ENCODE peak calls at places on chromosomes 6 and 20, in eight cellular contexts. S is PC-9; P is upper lobe of right lung; V is HCT116; Y is CD8-positive, alpha-beta T cell; N is HL-60; O is RWPE1; F is MM.1S. G is an unnamed sample.
A peak's percentile ranks its signal among the peaks of the same experiment; 100 is the strongest.

GRCh38 chr20:12902992-12903391 is 105.8 kb upstream of the SPTLC3 start:
- DNase-seq in S (no peak), P (no peak), V (no peak), Y (no peak), N (no peak), O (no peak), F (no peak), G (no peak)

GRCh38 chr6:30741789-30742315 is 635 bp downstream of the FLOT1 start:
- DNase-seq in S (no peak), P (no peak), V (no peak), Y (no peak), N (no peak), O (no peak), F (no peak), G (no peak)

GRCh38 chr20:5844063-5844681 is 94.0 kb downstream of the SHLD1 start:
- DNase-seq in S (peak; percentile 83), P (no peak), V (peak; percentile 28), Y (no peak), N (no peak), O (peak; percentile 42), F (no peak), G (no peak)

GRCh38 chr6:18155273-18155863 is at the start of gene KDM1B:
- DNase-seq in S (peak; percentile 88), P (peak; percentile 100), V (peak; percentile 94), Y (peak; percentile 99), N (peak; percentile 92), O (peak; percentile 99), F (peak; percentile 94), G (peak; percentile 87)

GRCh38 chr20:44709380-44709779 is 5.8 kb upstream of the CCN5 start:
- DNase-seq in S (no peak), P (no peak), V (no peak), Y (no peak), N (no peak), O (no peak), F (no peak), G (no peak)

GRCh38 chr6:147666254-147666653 is 157.8 kb downstream of the SAMD5 start:
- DNase-seq in S (no peak), P (no peak), V (no peak), Y (no peak), N (no peak), O (no peak), F (no peak), G (no peak)

GRCh38 chr20:57287007-57287810 is 20.8 kb upstream of the BMP7 start:
- DNase-seq in S (no peak), P (no peak), V (no peak), Y (no peak), N (no peak), O (no peak), F (no peak), G (no peak)

GRCh38 chr20:4664691-4665360 is 56.9 kb upstream of the PRND start:
- DNase-seq in S (no peak), P (no peak), V (no peak), Y (no peak), N (no peak), O (no peak), F (no peak), G (no peak)

GRCh38 chr20:48703107-48703506 is 124.7 kb downstream of the PREX1 start:
- DNase-seq in S (no peak), P (peak; percentile 50), V (no peak), Y (no peak), N (no peak), O (no peak), F (no peak), G (no peak)

GRCh38 chr6:108243836-108244235 is 17.0 kb downstream of the SNX3 start:
- DNase-seq in S (no peak), P (no peak), V (no peak), Y (no peak), N (no peak), O (no peak), F (no peak), G (no peak)

GRCh38 chr6:122028933-122029332 is 370.5 kb upstream of the HSF2 start:
- DNase-seq in S (peak; percentile 99), P (no peak), V (peak; percentile 68), Y (no peak), N (no peak), O (peak; percentile 49), F (no peak), G (peak; percentile 88)

GRCh38 chr6:124535746-124536145 is 426.5 kb upstream of the RNF217 start:
- DNase-seq in S (peak; percentile 76), P (no peak), V (no peak), Y (no peak), N (no peak), O (peak; percentile 70), F (no peak), G (peak; percentile 11)

GRCh38 chr6:118761643-118762042 is 110.3 kb upstream of the CEP85L start:
- DNase-seq in S (peak; percentile 75), P (no peak), V (no peak), Y (no peak), N (no peak), O (no peak), F (no peak), G (no peak)

GRCh38 chr6:36387440-36388303 is at the start of gene ETV7:
- DNase-seq in S (no peak), P (peak; percentile 80), V (no peak), Y (no peak), N (no peak), O (peak; percentile 53), F (peak; percentile 31), G (peak; percentile 10)

GRCh38 chr20:21053002-21053762 is 53.0 kb downstream of the LINC00237 start:
- DNase-seq in S (no peak), P (no peak), V (no peak), Y (no peak), N (no peak), O (no peak), F (no peak), G (no peak)

GRCh38 chr6:150331344-150331743 is 37.5 kb upstream of the IYD start:
- DNase-seq in S (no peak), P (no peak), V (no peak), Y (no peak), N (no peak), O (no peak), F (no peak), G (no peak)

GRCh38 chr6:153980176-153980575 is 58.9 kb upstream of the OPRM1 start:
- DNase-seq in S (no peak), P (no peak), V (no peak), Y (no peak), N (no peak), O (no peak), F (no peak), G (no peak)

DNA sequence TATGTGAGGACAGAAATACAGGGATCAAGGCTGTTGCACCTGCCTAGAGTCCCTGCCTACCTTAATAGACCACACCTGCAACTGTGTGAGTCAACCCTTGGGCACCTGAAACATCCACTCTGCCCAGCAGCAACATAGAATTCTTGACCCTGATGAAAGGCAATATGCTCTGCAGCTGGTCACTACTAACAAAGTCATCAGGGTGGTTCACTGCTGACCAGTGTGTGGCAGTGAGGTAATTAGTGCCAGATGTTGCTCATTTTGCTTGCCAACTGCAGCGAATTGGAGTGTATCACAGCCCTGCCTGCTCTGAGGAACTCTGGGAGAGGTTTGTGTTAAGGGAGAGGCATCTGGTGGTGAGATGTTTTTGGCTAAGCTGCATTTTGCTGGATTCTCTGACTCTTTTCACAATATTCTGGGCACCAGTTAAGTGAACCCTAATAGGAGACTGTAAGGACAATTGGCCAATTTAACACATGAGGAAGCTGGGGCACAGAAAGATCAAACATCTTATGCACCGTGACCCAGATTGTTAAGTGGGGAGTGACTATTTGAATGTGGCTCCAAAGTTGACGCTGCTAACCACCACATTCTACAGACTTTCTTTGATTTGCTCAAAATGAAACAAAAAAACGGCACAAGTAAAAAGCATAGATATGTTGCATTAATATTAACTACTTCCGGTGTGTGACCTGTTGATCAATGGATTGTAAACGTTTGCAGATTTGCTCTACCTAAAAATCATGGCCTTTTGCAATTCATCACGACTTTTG is 61.9 kb upstream of the OPRM1 start:
- DNase-seq in S (peak; percentile 58), P (no peak), V (no peak), Y (no peak), N (no peak), O (peak; percentile 13), F (no peak), G (peak; percentile 45)
- TF ChIP-seq CTCF in S (no peak), P (no peak), V (no peak), Y (no peak), N (no peak), O (no peak), F (no peak), G (no peak)

GRCh38 chr6:132061381-132061780 is 110.2 kb upstream of the CCN2 start:
- DNase-seq in S (peak; percentile 22), P (no peak), V (no peak), Y (no peak), N (no peak), O (no peak), F (no peak), G (no peak)

GRCh38 chr6:132063738-132064137 is 112.6 kb upstream of the CCN2 start:
- DNase-seq in S (peak; percentile 33), P (no peak), V (peak; percentile 80), Y (no peak), N (no peak), O (peak; percentile 45), F (no peak), G (peak; percentile 61)

GRCh38 chr6:132063204-132063603 is 112.0 kb upstream of the CCN2 start:
- DNase-seq in S (peak; percentile 11), P (no peak), V (no peak), Y (no peak), N (no peak), O (no peak), F (no peak), G (no peak)

GRCh38 chr6:132060591-132060990 is 109.4 kb upstream of the CCN2 start:
- DNase-seq in S (peak; percentile 27), P (no peak), V (no peak), Y (no peak), N (no peak), O (peak; percentile 24), F (no peak), G (peak; percentile 55)

DNA sequence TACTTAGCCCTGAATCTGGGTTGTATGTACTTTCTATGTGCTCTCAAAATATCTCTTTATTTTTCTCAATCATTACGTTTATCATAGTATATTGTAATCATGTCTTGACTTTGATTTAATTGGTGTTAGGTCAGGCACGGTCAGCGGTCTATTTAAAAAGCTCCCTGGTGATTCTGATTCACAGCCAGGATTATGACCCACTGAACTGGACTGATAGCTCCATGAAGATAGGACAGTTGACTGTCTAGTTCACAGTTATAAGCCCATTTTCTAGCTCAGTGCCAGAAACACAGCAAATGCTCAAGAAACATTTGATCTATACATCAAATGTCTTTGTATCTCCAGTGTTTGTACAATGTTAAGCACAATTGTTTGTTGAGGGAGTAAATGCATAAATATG is 111.5 kb upstream of the CCN2 start:
- DNase-seq in S (peak; percentile 4), P (no peak), V (no peak), Y (no peak), N (no peak), O (no peak), F (no peak), G (no peak)
- H3K27ac ChIP-seq in S (no peak overlapping the region), P (no peak overlapping the region), V (no peak overlapping the region), Y (no peak overlapping the region), N (no peak overlapping the region), O (no peak overlapping the region), F (no peak overlapping the region), G (no peak overlapping the region)

GRCh38 chr20:38658879-38659612 is 57.4 kb downstream of the ARHGAP40 start:
- DNase-seq in S (peak; percentile 46), P (no peak), V (peak; percentile 43), Y (no peak), N (no peak), O (peak; percentile 88), F (peak; percentile 26), G (peak; percentile 18)
- TF ChIP-seq CTCF in S (peak; percentile 89), P (peak; percentile 54), V (peak; percentile 85), Y (peak; percentile 61), N (peak; percentile 74), O (peak; percentile 86), F (peak; percentile 70), G (peak; percentile 66)

GRCh38 chr6:658244-658643 is 1.3 kb upstream of the HUS1B start:
- DNase-seq in S (no peak), P (no peak), V (no peak), Y (no peak), N (no peak), O (no peak), F (no peak), G (no peak)
- H3K27ac ChIP-seq in S (no peak overlapping the region), P (no peak overlapping the region), V (no peak overlapping the region), Y (no peak overlapping the region), N (no peak overlapping the region), O (no peak overlapping the region), F (no peak overlapping the region), G (no peak overlapping the region)

G was measured in foreskin keratinocyte.